ENCODE peak calls at places on chromosome 20, in six cellular contexts. Z is tibial artery, Q is astrocyte, Y is aorta, F is stomach, X is HCT116. E is an unnamed sample.

GRCh38 chr20:47150403-47151152 is 205.9 kb downstream of the ZMYND8 start:
- DNase-seq in Y (peak), Q (peak), Z (peak), X (peak), F (peak), E (no peak)

GRCh38 chr20:25045343-25045712 is 12.6 kb downstream of the ACSS1 start:
- DNase-seq in Q (no peak), X (no peak), Z (no peak), F (peak), Y (peak), E (no peak)

GRCh38 chr20:61455508-61456215 is 203.6 kb downstream of the CDH4 start:
- DNase-seq in X (no peak), Q (no peak), Y (no peak), Z (no peak), F (no peak), E (no peak)

GRCh38 chr20:50635676-50636600 is 55.4 kb downstream of the RIPOR3 start:
- DNase-seq in Z (no peak), Y (peak), X (peak), Q (no peak), F (peak), E (peak)

GRCh38 chr20:33119725-33120720 is 40.6 kb downstream of the BPIFB4 start:
- DNase-seq in Q (no peak), F (no peak), Z (no peak), Y (no peak), X (no peak), E (no peak)

GRCh38 chr20:9837634-9838033 is 1.2 kb downstream of the PAK5 start:
- DNase-seq in Q (no peak), Z (no peak), F (no peak), X (no peak), Y (no peak), E (no peak)

GRCh38 chr20:36062799-36063198 is 91.7 kb upstream of the EPB41L1 start:
- DNase-seq in Z (no peak), Y (no peak), X (no peak), Q (no peak), F (no peak), E (no peak)

GRCh38 chr20:36084897-36085617 is 69.5 kb upstream of the EPB41L1 start:
- DNase-seq in Q (peak), Z (no peak), F (no peak), X (no peak), Y (peak), E (no peak)

GRCh38 chr20:33909331-33909921 is 84.3 kb upstream of the RALY start:
- DNase-seq in F (peak), Y (no peak), Z (no peak), Q (peak), X (peak), E (no peak)

GRCh38 chr20:38651154-38651553 is 49.5 kb downstream of the ARHGAP40 start:
- DNase-seq in F (no peak), Z (no peak), X (no peak), Y (no peak), Q (no peak), E (no peak)

GRCh38 chr20:61185841-61186601 is 66.0 kb upstream of the CDH4 start:
- DNase-seq in Y (no peak), X (no peak), Z (no peak), F (no peak), Q (peak), E (no peak)

GRCh38 chr20:15075586-15075985 is 738.2 kb upstream of the FLRT3 start:
- DNase-seq in Z (no peak), X (no peak), Y (no peak), Q (no peak), F (no peak), E (no peak)

GRCh38 chr20:62370115-62370806 is 3.1 kb upstream of the LAMA5 start:
- DNase-seq in X (no peak), Q (peak), Z (no peak), Y (no peak), F (peak), E (no peak)

GRCh38 chr20:32509639-32510066 is 75.5 kb downstream of the NOL4L start:
- DNase-seq in Y (peak), Q (no peak), X (no peak), Z (no peak), F (no peak), E (no peak)

GRCh38 chr20:58714923-58715708 is 22.5 kb downstream of the NPEPL1 start:
- DNase-seq in X (no peak), Z (no peak), Q (no peak), Y (no peak), F (no peak), E (no peak)

GRCh38 chr20:32823737-32824588 is 4.2 kb downstream of the MAPRE1 start:
- DNase-seq in F (no peak), Y (no peak), X (no peak), Q (peak), Z (no peak), E (no peak)

GRCh38 chr20:43188861-43189613 is 669 bp downstream of the PTPRT start:
- DNase-seq in X (no peak), Y (no peak), Z (no peak), F (no peak), Q (no peak), E (no peak)

GRCh38 chr20:24708411-24709295 is 239.2 kb downstream of the SYNDIG1 start:
- DNase-seq in Y (no peak), X (no peak), Z (no peak), Q (no peak), F (no peak), E (no peak)

GRCh38 chr20:33657704-33658095 is 4.4 kb upstream of the C20orf144 start:
- DNase-seq in Z (no peak), F (no peak), X (no peak), Q (no peak), Y (peak), E (no peak)

GRCh38 chr20:25389858-25390537 is 637 bp downstream of the ABHD12 start:
- DNase-seq in Z (no peak), F (peak), Y (peak), X (no peak), Q (no peak), E (peak)

GRCh38 chr20:507006-507758 is 36.4 kb downstream of the CSNK2A1 start:
- DNase-seq in Z (no peak), Y (no peak), X (no peak), Q (no peak), F (no peak), E (no peak)

GRCh38 chr20:33660685-33661058 is 1.5 kb upstream of the C20orf144 start:
- DNase-seq in F (no peak), Z (no peak), X (no peak), Y (peak), Q (no peak), E (no peak)

GRCh38 chr20:6698723-6699122 is 68.8 kb upstream of the BMP2 start:
- DNase-seq in Q (no peak), Y (no peak), X (no peak), Z (no peak), F (no peak), E (no peak)

GRCh38 chr20:2051920-2052319 is 49.7 kb upstream of the STK35 start:
- DNase-seq in Z (no peak), Q (no peak), Y (no peak), X (no peak), F (no peak), E (no peak)

GRCh38 chr20:2816030-2816582 is at the start of gene TMEM239:
- DNase-seq in F (no peak), Y (no peak), X (no peak), Q (no peak), Z (no peak), E (no peak)

GRCh38 chr20:38752029-38752428 is 3.8 kb downstream of the ACTR5 start:
- DNase-seq in Y (no peak), Q (no peak), Z (no peak), F (no peak), X (no peak), E (no peak)

GRCh38 chr20:24981750-24982149 is 10.8 kb downstream of the APMAP start:
- DNase-seq in F (no peak), Y (peak), Q (no peak), Z (peak), X (no peak), E (no peak)

GRCh38 chr20:11445891-11446290 is 471.8 kb upstream of the BTBD3 start:
- DNase-seq in Y (no peak), X (no peak), F (no peak), Q (peak), Z (no peak), E (no peak)

GRCh38 chr20:52996726-52997125 is 24.6 kb downstream of the TSHZ2 start:
- DNase-seq in X (no peak), Z (no peak), F (no peak), Y (no peak), Q (no peak), E (no peak)

GRCh38 chr20:40232288-40232687 is 456.7 kb downstream of the MAFB start:
- DNase-seq in F (no peak), Z (no peak), Y (no peak), Q (no peak), X (no peak), E (no peak)

GRCh38 chr20:38131588-38132121 is 33.4 kb downstream of the TGM2 start:
- DNase-seq in Q (no peak), X (no peak), Y (peak), Z (peak), F (no peak), E (no peak)

GRCh38 chr20:18506744-18507143 is 996 bp upstream of the SEC23B start:
- DNase-seq in Z (no peak), F (no peak), Y (no peak), Q (no peak), X (no peak), E (no peak)

GRCh38 chr20:24663496-24663895 is 194.1 kb downstream of the SYNDIG1 start:
- DNase-seq in Y (no peak), F (no peak), Q (no peak), X (no peak), Z (peak), E (no peak)

GRCh38 chr20:45104786-45105185 is 3.9 kb upstream of the KCNS1 start:
- DNase-seq in X (no peak), Y (no peak), Z (no peak), Q (peak), F (no peak), E (no peak)

GRCh38 chr20:20393770-20394169 is 25.9 kb downstream of the INSM1 start:
- DNase-seq in Q (no peak), X (no peak), F (no peak), Y (no peak), Z (no peak), E (no peak)

GRCh38 chr20:41268917-41269652 is 48.4 kb downstream of the ZHX3 start:
- DNase-seq in Z (no peak), Q (no peak), Y (no peak), F (no peak), X (no peak), E (no peak)
- H3K27ac ChIP-seq in Z (no peak), Q (no peak), Y (no peak), F (no peak), X (no peak), E (no peak)

GRCh38 chr20:49447946-49448809 is 34.3 kb downstream of the KCNB1 start:
- DNase-seq in Y (peak), X (no peak), Q (no peak), Z (peak), F (no peak), E (no peak)

GRCh38 chr20:49452011-49452482 is 30.4 kb downstream of the KCNB1 start:
- DNase-seq in Y (peak), Z (no peak), F (no peak), X (no peak), Q (no peak), E (peak)

GRCh38 chr20:49447364-49447763 is 35.1 kb downstream of the KCNB1 start:
- DNase-seq in Z (no peak), Y (no peak), X (no peak), F (no peak), Q (no peak), E (no peak)

GRCh38 chr20:49448917-49449316 is 33.6 kb downstream of the KCNB1 start:
- DNase-seq in F (no peak), X (peak), Z (no peak), Q (no peak), Y (no peak), E (no peak)

DNA sequence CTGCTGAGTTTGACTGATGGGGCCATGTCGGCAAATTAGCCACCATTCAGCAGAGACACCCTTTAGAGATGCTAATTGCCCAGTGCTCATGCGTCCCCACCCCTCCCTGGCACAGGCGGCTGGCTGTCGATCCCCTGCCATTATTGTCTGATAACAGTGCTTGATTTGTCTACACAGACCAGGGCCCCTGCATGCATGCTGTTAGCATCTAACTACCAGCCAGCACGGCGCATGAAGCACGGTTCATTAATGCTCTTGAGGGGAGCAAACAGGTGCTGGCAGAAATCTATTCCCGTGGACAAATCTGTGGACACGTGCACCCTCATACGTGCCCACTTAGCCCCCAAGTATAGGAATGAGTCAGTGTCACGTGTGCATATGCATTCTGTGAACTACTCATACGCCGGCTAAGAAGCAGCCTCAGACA is 32.2 kb downstream of the KCNB1 start:
- DNase-seq in X (no peak), F (no peak), Q (peak), Z (no peak), Y (no peak), E (no peak)
- H3K27ac ChIP-seq in X (no peak), F (no peak), Q (no peak), Z (no peak), Y (no peak), E (no peak)

GRCh38 chr20:4950841-4951240 is 50.5 kb downstream of the SLC23A2 start:
- DNase-seq in Y (no peak), X (no peak), F (no peak), Q (no peak), Z (no peak), E (no peak)

GRCh38 chr20:4952229-4952628 is 49.1 kb downstream of the SLC23A2 start:
- DNase-seq in Q (no peak), Y (no peak), Z (no peak), F (no peak), X (no peak), E (no peak)

GRCh38 chr20:4949833-4950178 is 51.5 kb downstream of the SLC23A2 start:
- DNase-seq in Y (no peak), Z (no peak), Q (peak), X (no peak), F (no peak), E (no peak)

GRCh38 chr20:4950437-4950836 is 50.9 kb downstream of the SLC23A2 start:
- DNase-seq in Z (no peak), X (no peak), Y (no peak), Q (no peak), F (no peak), E (no peak)

DNA sequence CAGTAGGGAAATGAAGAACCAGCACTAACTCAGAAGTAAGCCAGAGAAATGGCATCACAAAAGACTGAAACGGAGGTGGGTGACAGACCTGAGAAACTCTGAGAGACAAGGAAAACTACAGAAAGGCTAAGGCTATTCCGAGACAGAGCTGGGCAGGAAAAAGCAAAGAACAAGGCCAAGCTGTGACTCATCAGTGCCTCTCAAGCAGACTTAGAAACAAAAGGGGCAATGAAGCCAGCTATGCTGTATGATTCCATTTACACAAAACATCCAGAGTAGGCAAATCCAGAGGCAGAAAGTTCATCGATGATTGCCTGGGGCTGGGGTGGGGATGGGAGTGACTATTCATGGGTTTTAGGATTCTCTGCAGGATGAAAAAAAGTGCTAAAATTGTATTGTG is 50.0 kb downstream of the SLC23A2 start:
- DNase-seq in Z (peak), Q (peak), Y (peak), X (peak), F (no peak), E (no peak)
- H3K27ac ChIP-seq in Z (peak), Q (peak), Y (peak), X (no peak), F (peak), E (peak)

DNA sequence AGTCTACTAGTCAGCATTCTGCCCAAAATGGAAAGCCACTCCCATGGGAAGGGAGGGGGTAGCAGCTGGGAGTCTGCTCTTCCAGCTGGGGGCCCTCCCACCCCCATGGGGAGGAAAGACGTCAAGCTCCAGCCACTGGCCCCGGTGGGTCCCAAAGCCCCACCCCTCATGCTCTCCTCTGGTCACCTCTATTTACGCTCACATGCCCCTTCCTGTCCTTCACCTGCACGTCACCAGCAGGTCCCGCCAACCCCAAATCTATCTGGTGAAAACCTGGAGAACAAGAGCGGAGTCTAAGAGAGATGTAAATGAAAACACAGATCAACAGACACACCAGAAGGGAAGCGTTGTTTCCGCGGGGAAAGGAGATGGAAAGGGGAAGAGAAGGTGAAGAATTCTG is 30.0 kb upstream of the ZBP1 start:
- DNase-seq in Y (no peak), Z (no peak), F (no peak), Q (no peak), X (no peak), E (no peak)
- H3K27ac ChIP-seq in Y (no peak), Z (no peak), F (no peak), Q (no peak), X (no peak), E (no peak)

GRCh38 chr20:63397946-63398450 is 36.8 kb upstream of the CHRNA4 start:
- DNase-seq in F (no peak), Z (no peak), Q (no peak), Y (no peak), X (no peak), E (no peak)
- H3K27ac ChIP-seq in F (no peak), Z (no peak), Q (no peak), Y (no peak), X (no peak), E (no peak)

E was measured in substantia nigra.